ENCODE peak calls at places on chromosomes 7 and 10, in four cellular contexts. G is WTC11, R is AG04450, E is PC-3. M is an unnamed sample.

GRCh38 chr7:13021971-13022370 is 334.5 kb downstream of the ARL4A start:
- DNase-seq in G (no peak), R (no peak), E (no peak), M (no peak)

GRCh38 chr7:82442492-82443043 is 1.0 kb downstream of the CACNA2D1 start:
- DNase-seq in G (no peak), R (no peak), E (no peak), M (no peak)

GRCh38 chr7:99473315-99473596 is 566 bp downstream of the ZNF789 start:
- DNase-seq in G (no peak), R (peak; percentile 29), E (peak; percentile 68), M (no peak)

GRCh38 chr7:48244902-48245301 is 73.6 kb downstream of the ABCA13 start:
- DNase-seq in G (no peak), R (no peak), E (peak; percentile 60), M (no peak)

GRCh38 chr7:234712-235553 is 42.6 kb downstream of the FAM20C start:
- DNase-seq in G (no peak), R (peak; percentile 65), E (peak; percentile 45), M (no peak)

GRCh38 chr10:69465457-69466157 is 14.3 kb downstream of the TSPAN15 start:
- DNase-seq in G (no peak), R (no peak), E (no peak), M (no peak)

GRCh38 chr10:59283456-59284082 is 78.8 kb downstream of the FAM13C start:
- DNase-seq in G (no peak), R (no peak), E (peak; percentile 46), M (no peak)

GRCh38 chr7:157807510-157807909 is 470.7 kb downstream of the DNAJB6 start:
- DNase-seq in G (no peak), R (no peak), E (peak; percentile 87), M (no peak)

GRCh38 chr10:34526186-34526585 is 288.9 kb downstream of the PARD3 start:
- DNase-seq in G (no peak), R (no peak), E (peak; percentile 99), M (no peak)

GRCh38 chr10:118251791-118252190 is 90.3 kb downstream of the FAM204A start:
- DNase-seq in G (no peak), R (no peak), E (peak; percentile 20), M (no peak)

GRCh38 chr7:1103789-1104513 is 16.0 kb downstream of the GPER1 start:
- DNase-seq in G (no peak), R (no peak), E (no peak), M (no peak)

GRCh38 chr10:66366163-66366562 is 559.7 kb upstream of the LRRTM3 start:
- DNase-seq in G (no peak), R (no peak), E (no peak), M (no peak)

GRCh38 chr10:100128951-100129350 is 47.3 kb upstream of the CPN1 start:
- DNase-seq in G (no peak), R (no peak), E (no peak), M (no peak)

GRCh38 chr10:26540601-26541000 is 102.5 kb downstream of the APBB1IP start:
- DNase-seq in G (no peak), R (no peak), E (no peak), M (no peak)

GRCh38 chr10:68471063-68471585 is 649 bp downstream of the DNA2 start:
- DNase-seq in G (no peak), R (no peak), E (peak; percentile 44), M (no peak)

GRCh38 chr7:149830997-149831729 is 7.0 kb upstream of the ZNF862 start:
- DNase-seq in G (peak; percentile 6), R (no peak), E (no peak), M (no peak)

GRCh38 chr7:155169498-155170065 is 99.5 kb downstream of the HTR5A start:
- DNase-seq in G (no peak), R (no peak), E (no peak), M (no peak)

GRCh38 chr7:82926477-82926876 is 236.2 kb downstream of the PCLO start:
- DNase-seq in G (no peak), R (no peak), E (no peak), M (no peak)

GRCh38 chr10:36494386-36494785 is 631.0 kb upstream of the ANKRD30A start:
- DNase-seq in G (no peak), R (no peak), E (peak; percentile 100), M (no peak)

GRCh38 chr10:69222157-69223027 is 2.3 kb downstream of the HKDC1 start:
- DNase-seq in G (peak; percentile 43), R (peak; percentile 27), E (peak; percentile 98), M (no peak)

GRCh38 chr7:17674166-17674955 is 265.9 kb downstream of the SNX13 start:
- DNase-seq in G (no peak), R (no peak), E (peak; percentile 22), M (no peak)

GRCh38 chr7:51543801-51544553 is 227.4 kb upstream of the COBL start:
- DNase-seq in G (no peak), R (no peak), E (no peak), M (no peak)

GRCh38 chr7:92824901-92825480 is 11.4 kb downstream of the CDK6 start:
- DNase-seq in G (no peak), R (no peak), E (no peak), M (no peak)

GRCh38 chr7:90175667-90176066 is 21.4 kb downstream of the STEAP1 start:
- DNase-seq in G (no peak), R (no peak), E (no peak), M (no peak)

GRCh38 chr7:149860821-149861727 is 12.7 kb upstream of the ATP6V0E2 start:
- DNase-seq in G (peak; percentile 80), R (no peak), E (no peak), M (peak; percentile 17)

GRCh38 chr10:6621536-6621935 is 41.5 kb upstream of the PRKCQ start:
- DNase-seq in G (no peak), R (no peak), E (no peak), M (no peak)

GRCh38 chr7:24408798-24409428 is 124.9 kb downstream of the NPY start:
- DNase-seq in G (no peak), R (no peak), E (no peak), M (no peak)

GRCh38 chr10:129877773-129878371 is 86.2 kb downstream of the EBF3 start:
- DNase-seq in G (peak; percentile 69), R (no peak), E (peak; percentile 15), M (no peak)

GRCh38 chr7:44111759-44112158 is 7.6 kb downstream of the AEBP1 start:
- DNase-seq in G (no peak), R (no peak), E (no peak), M (no peak)

GRCh38 chr10:103450201-103450695 is 1.9 kb downstream of the CALHM2 start:
- DNase-seq in G (no peak), R (no peak), E (no peak), M (no peak)

GRCh38 chr10:103447187-103447586 is 5.0 kb downstream of the CALHM2 start:
- DNase-seq in G (no peak), R (no peak), E (no peak), M (no peak)

GRCh38 chr10:103451091-103451801 is 924 bp downstream of the CALHM2 start:
- DNase-seq in G (no peak), R (no peak), E (peak; percentile 87), M (peak; percentile 51)

GRCh38 chr10:103449208-103450144 is 2.7 kb downstream of the CALHM2 start:
- DNase-seq in G (no peak), R (no peak), E (no peak), M (no peak)

GRCh38 chr10:103448751-103449150 is 3.4 kb downstream of the CALHM2 start:
- DNase-seq in G (no peak), R (peak; percentile 43), E (peak; percentile 39), M (no peak)
- TF ChIP-seq CTCF in G (no peak), R (no peak), E (no peak), M (no peak)

GRCh38 chr7:29386196-29386765 is 177.4 kb upstream of the PRR15 start:
- DNase-seq in G (no peak), R (no peak), E (no peak), M (no peak)

GRCh38 chr7:29394321-29394720 is 169.3 kb upstream of the PRR15 start:
- DNase-seq in G (no peak), R (no peak), E (no peak), M (no peak)

GRCh38 chr7:29396563-29396962 is 167.1 kb upstream of the PRR15 start:
- DNase-seq in G (no peak), R (no peak), E (no peak), M (no peak)

GRCh38 chr7:29391262-29391661 is 172.4 kb upstream of the PRR15 start:
- DNase-seq in G (no peak), R (no peak), E (no peak), M (no peak)
- TF ChIP-seq CTCF in G (no peak), R (no peak), E (no peak), M (no peak)

DNA sequence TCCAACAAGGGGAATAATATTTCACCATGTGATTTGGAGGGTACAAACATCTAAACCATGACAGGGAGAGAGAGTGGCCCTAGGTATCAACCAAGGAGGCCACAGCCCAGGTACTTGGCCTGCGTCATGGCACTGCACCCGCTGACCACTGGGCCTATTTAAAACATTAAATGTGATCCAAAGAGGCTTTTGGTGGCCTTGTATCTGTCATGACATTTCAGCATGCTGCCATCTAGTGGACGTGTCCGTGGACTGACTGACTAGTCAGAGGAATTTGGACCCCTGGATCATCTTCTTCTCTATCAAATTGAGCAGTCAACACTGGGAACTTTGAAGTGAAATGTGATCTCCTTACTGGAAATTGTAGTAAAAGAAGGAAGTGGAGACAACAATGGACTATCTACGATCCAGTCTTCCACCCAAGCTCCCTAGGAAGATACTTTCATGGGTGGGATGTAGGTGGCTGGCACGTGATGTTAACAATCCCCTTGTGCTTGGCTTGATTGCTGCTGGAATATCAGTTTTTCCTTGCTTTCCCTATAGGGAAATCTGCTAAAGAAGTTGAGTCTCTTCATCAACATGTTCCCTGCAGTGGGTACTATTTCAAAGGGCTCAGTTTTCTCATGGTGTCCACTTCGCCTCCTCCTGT is 24.6 kb upstream of the ITGA8 start:
- DNase-seq in G (peak; percentile 72), R (no peak), E (peak; percentile 34), M (no peak)
- TF ChIP-seq CTCF in G (peak; percentile 48), R (peak; percentile 64), E (peak; percentile 55), M (no peak)

DNA sequence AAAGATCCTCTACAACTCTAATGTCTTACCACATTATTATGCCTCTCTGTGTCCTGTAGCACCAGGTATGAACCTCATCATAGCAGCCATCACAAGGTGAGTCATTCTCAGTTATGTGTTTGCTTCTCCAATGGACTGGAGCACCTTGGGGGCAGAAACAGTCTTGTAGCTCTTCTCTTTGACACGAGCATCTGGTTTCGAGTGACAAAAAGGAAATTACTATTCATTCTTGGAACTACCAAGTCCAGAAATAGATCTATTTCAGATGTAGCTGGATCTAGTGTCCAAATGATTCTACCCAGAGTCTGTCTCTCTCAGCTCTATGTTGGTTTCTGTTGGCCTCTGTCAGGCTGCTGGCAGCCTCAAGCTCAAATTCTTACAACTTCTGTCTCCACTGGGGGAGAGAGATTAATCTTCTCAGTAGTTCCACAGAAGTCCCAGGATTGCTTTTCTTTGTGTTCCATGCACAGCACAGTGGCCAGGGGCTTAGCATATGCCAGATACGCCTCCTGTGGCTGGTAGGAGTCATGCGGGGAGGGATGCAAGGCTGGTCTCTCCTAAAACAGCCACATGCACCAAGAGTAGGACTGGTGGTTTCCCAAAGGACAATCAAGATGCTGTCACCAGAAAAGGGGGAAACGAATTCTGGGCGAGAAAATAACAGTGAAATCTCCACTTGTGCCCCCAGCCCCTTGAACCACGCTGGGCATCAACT is 37.2 kb upstream of the PAPSS2 start:
- DNase-seq in G (peak; percentile 38), R (no peak), E (peak; percentile 47), M (no peak)
- TF ChIP-seq CTCF in G (no peak), R (no peak), E (no peak), M (no peak)

DNA sequence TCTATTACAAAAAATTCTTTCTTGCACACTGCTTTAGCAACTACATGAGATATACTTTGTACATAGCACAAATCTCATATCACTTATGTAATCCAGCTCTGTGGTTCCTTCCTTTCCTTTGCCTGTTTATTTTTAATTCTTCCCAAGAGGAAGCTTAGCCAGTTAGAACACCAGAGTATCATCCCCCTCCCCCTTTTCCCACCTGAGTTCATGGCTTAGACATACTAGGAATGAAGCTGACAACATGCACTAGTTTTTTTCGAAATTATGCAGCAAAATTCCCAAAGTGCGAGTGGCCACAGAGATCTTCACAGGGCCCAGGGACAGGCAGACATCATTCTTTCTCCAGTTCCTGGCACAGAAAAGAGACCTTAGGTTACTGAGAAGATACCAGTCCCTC is 17.8 kb downstream of the CAV1 start:
- DNase-seq in G (no peak), R (peak; percentile 69), E (no peak), M (no peak)
- TF ChIP-seq CTCF in G (no peak), R (no peak), E (no peak), M (no peak)